ENCODE peak calls at places on chromosomes 1 and 21, in eight cellular contexts. S, C, W, B, M, R, P and Q are unnamed samples.

GRCh38 chr21:45835301-45836267 is 146.0 kb upstream of the COL6A1 start:
- DNase-seq in B (no peak), W (no peak), S (no peak), M (no peak), P (no peak), C (no peak), R (no peak), Q (no peak)

GRCh38 chr1:184879876-184880275 is 94.4 kb downstream of the NIBAN1 start:
- DNase-seq in W (no peak), R (no peak), S (no peak), M (no peak), P (no peak), C (no peak), B (no peak), Q (no peak)

GRCh38 chr1:6495540-6496359 is 4.3 kb upstream of the PLEKHG5 start:
- DNase-seq in M (no peak), W (no peak), B (no peak), R (no peak), S (no peak), C (no peak), P (no peak), Q (peak)

GRCh38 chr21:27076035-27076434 is 109.1 kb upstream of the ADAMTS5 start:
- DNase-seq in S (no peak), R (no peak), C (no peak), W (no peak), P (no peak), B (peak), M (no peak), Q (no peak)

GRCh38 chr1:65114312-65114711 is 33.7 kb upstream of the AK4 start:
- DNase-seq in R (no peak), W (no peak), P (no peak), B (no peak), M (no peak), C (no peak), S (no peak), Q (peak)

GRCh38 chr1:207817166-207817565 is 65.3 kb downstream of the CD46 start:
- DNase-seq in P (no peak), C (no peak), M (no peak), R (no peak), W (no peak), B (no peak), S (no peak), Q (no peak)

GRCh38 chr1:245742891-245743290 is 588.1 kb downstream of the KIF26B start:
- DNase-seq in M (no peak), P (no peak), S (no peak), R (no peak), C (no peak), W (peak), B (no peak), Q (peak)

GRCh38 chr1:50700226-50701020 is 259.6 kb downstream of the FAF1 start:
- DNase-seq in S (no peak), B (no peak), C (peak), M (no peak), P (no peak), R (no peak), W (peak), Q (peak)

GRCh38 chr1:17377325-17377953 is 5.4 kb downstream of the PADI6 start:
- DNase-seq in R (no peak), S (no peak), C (peak), B (no peak), P (no peak), M (no peak), W (no peak), Q (no peak)

GRCh38 chr1:154760469-154760933 is 109.6 kb downstream of the KCNN3 start:
- DNase-seq in W (no peak), B (no peak), S (peak), R (peak), C (no peak), P (no peak), M (peak), Q (no peak)

GRCh38 chr1:192826791-192827477 is 18.1 kb downstream of the RGS2 start:
- DNase-seq in P (no peak), C (no peak), W (peak), B (peak), M (no peak), R (no peak), S (no peak), Q (no peak)

GRCh38 chr1:8197493-8198282 is 120.2 kb upstream of the SLC45A1 start:
- DNase-seq in P (peak), M (peak), R (peak), W (peak), B (peak), S (no peak), C (no peak), Q (no peak)

GRCh38 chr21:46347791-46348381 is 23.9 kb downstream of the PCNT start:
- DNase-seq in B (no peak), W (peak), S (no peak), M (no peak), R (no peak), C (no peak), P (no peak), Q (no peak)

GRCh38 chr1:192747942-192748341 is 60.9 kb upstream of the RGS2 start:
- DNase-seq in B (no peak), M (no peak), S (no peak), R (no peak), W (peak), P (no peak), C (no peak), Q (no peak)

GRCh38 chr1:22418852-22419480 is 32.7 kb upstream of the ZBTB40 start:
- DNase-seq in R (no peak), W (peak), M (no peak), B (peak), C (no peak), S (no peak), P (peak), Q (no peak)

GRCh38 chr1:109089242-109090015 is 1.1 kb upstream of the TMEM167B start:
- DNase-seq in C (peak), M (no peak), B (peak), W (peak), R (peak), P (peak), S (peak), Q (peak)

GRCh38 chr1:30782361-30783243 is 25.0 kb upstream of the LAPTM5 start:
- DNase-seq in M (peak), P (peak), B (peak), C (no peak), S (peak), R (peak), W (peak), Q (peak)

GRCh38 chr1:9149837-9150581 is 21.1 kb upstream of the GPR157 start:
- DNase-seq in R (peak), P (no peak), S (no peak), M (no peak), B (no peak), C (no peak), W (no peak), Q (no peak)

GRCh38 chr1:242431786-242432185 is 92.7 kb downstream of the PLD5 start:
- DNase-seq in C (no peak), R (no peak), S (no peak), B (no peak), W (no peak), P (no peak), M (no peak), Q (no peak)

GRCh38 chr1:172905452-172905851 is 145.3 kb downstream of the TNFSF18 start:
- DNase-seq in M (no peak), P (no peak), S (no peak), W (peak), R (no peak), B (peak), C (no peak), Q (no peak)

GRCh38 chr1:246558041-246558440 is 8.0 kb downstream of the TFB2M start:
- DNase-seq in B (no peak), W (no peak), M (no peak), C (no peak), R (no peak), P (no peak), S (no peak), Q (no peak)

GRCh38 chr21:39022901-39023693 is 160.2 kb downstream of the PSMG1 start:
- DNase-seq in B (peak), S (no peak), R (peak), M (no peak), C (no peak), W (peak), P (no peak), Q (no peak)

GRCh38 chr1:147542549-147542857 is 1.2 kb downstream of the BCL9 start:
- DNase-seq in W (no peak), C (no peak), S (no peak), B (no peak), M (no peak), P (no peak), R (no peak), Q (no peak)

GRCh38 chr1:100941098-100941527 is 45.2 kb downstream of the SLC30A7 start:
- DNase-seq in W (no peak), B (no peak), P (no peak), R (no peak), M (no peak), S (no peak), C (no peak), Q (no peak)

GRCh38 chr1:236844499-236845271 is 49.6 kb downstream of the MTR start:
- DNase-seq in R (no peak), C (no peak), B (peak), M (no peak), W (peak), S (no peak), P (no peak), Q (no peak)

GRCh38 chr1:117067528-117068370 is 7.6 kb downstream of the TTF2 start:
- DNase-seq in S (no peak), B (peak), W (peak), C (no peak), R (peak), M (no peak), P (peak), Q (peak)

GRCh38 chr1:9321480-9321849 is 28.8 kb downstream of the SPSB1 start:
- DNase-seq in W (peak), P (no peak), S (no peak), C (no peak), M (no peak), B (no peak), R (no peak), Q (no peak)

GRCh38 chr21:45450741-45451740 is 46.1 kb downstream of the COL18A1 start:
- DNase-seq in R (no peak), S (no peak), M (no peak), B (no peak), W (peak), C (no peak), P (no peak), Q (no peak)

GRCh38 chr1:234838182-234838581 is 228.2 kb upstream of the IRF2BP2 start:
- DNase-seq in B (no peak), S (no peak), M (no peak), W (no peak), P (no peak), C (no peak), R (no peak), Q (no peak)

GRCh38 chr1:219506337-219506944 is 106.5 kb downstream of the ZC3H11B start:
- DNase-seq in P (peak), B (no peak), R (no peak), W (no peak), C (no peak), S (no peak), M (no peak), Q (no peak)